ENCODE peak calls at places on chromosomes 3 and 15, in ten cellular contexts. J, Q, E, X, Y, K, R, U, N and P are unnamed samples.

GRCh38 chr3:146160233-146160963 is 586 bp downstream of the PLOD2 start:
- DNase-seq in X (peak; percentile 66), E (peak; percentile 15), R (peak; percentile 67), J (no peak), K (no peak), U (no peak), N (no peak), Q (peak; percentile 76), Y (peak; percentile 83), P (peak; percentile 89)

GRCh38 chr3:25589783-25590258 is 74.9 kb downstream of the TOP2B start:
- DNase-seq in U (no peak), X (no peak), Y (peak; percentile 70), K (no peak), R (no peak), Q (peak; percentile 71), E (no peak), J (no peak), N (no peak), P (peak; percentile 81)

GRCh38 chr3:153042088-153042487 is 119.9 kb upstream of the RAP2B start:
- DNase-seq in Y (no peak), N (no peak), U (no peak), K (no peak), J (no peak), X (no peak), E (no peak), Q (no peak), R (no peak), P (no peak)

GRCh38 chr15:68223171-68223570 is 6.4 kb downstream of the CLN6 start:
- DNase-seq in X (no peak), Q (no peak), N (no peak), K (no peak), E (no peak), J (no peak), Y (no peak), R (peak; percentile 17), U (no peak), P (no peak)

GRCh38 chr15:40925863-40926658 is 3.1 kb upstream of the DLL4 start:
- DNase-seq in R (no peak), X (peak; percentile 90), N (no peak), E (peak; percentile 57), U (no peak), J (no peak), K (no peak), Q (no peak), Y (peak; percentile 30), P (no peak)

GRCh38 chr3:120348065-120348980 is 831 bp downstream of the LRRC58 start:
- DNase-seq in R (no peak), N (peak; percentile 8), Q (peak; percentile 8), Y (peak; percentile 28), K (peak; percentile 51), J (peak; percentile 41), X (peak; percentile 85), E (peak; percentile 35), U (no peak), P (peak; percentile 36)

GRCh38 chr15:78364233-78364632 is 24.1 kb downstream of the CRABP1 start:
- DNase-seq in U (no peak), X (no peak), R (no peak), Q (no peak), E (peak; percentile 69), K (no peak), Y (no peak), N (no peak), J (no peak), P (no peak)

GRCh38 chr15:63196846-63197245 is 7.4 kb downstream of the RAB8B start:
- DNase-seq in R (no peak), E (no peak), U (no peak), N (no peak), X (no peak), J (no peak), Y (no peak), K (no peak), Q (no peak), P (no peak)

GRCh38 chr15:67146214-67146613 is 80.8 kb downstream of the SMAD3 start:
- DNase-seq in E (no peak), R (no peak), X (no peak), J (no peak), N (no peak), U (no peak), Y (peak; percentile 89), Q (peak; percentile 93), K (no peak), P (peak; percentile 87)

GRCh38 chr3:119125742-119126507 is 20.0 kb upstream of the TEX55 start:
- DNase-seq in Y (no peak), X (no peak), U (no peak), K (no peak), J (no peak), N (no peak), Q (no peak), E (no peak), R (no peak), P (no peak)

GRCh38 chr15:82880704-82881103 is 71.3 kb downstream of the WHAMM start:
- DNase-seq in Q (no peak), U (no peak), E (no peak), X (no peak), K (no peak), R (no peak), Y (no peak), N (no peak), J (no peak), P (no peak)

GRCh38 chr15:85580914-85581313 is 200.5 kb downstream of the AKAP13 start:
- DNase-seq in U (no peak), K (peak; percentile 43), Y (peak; percentile 35), Q (peak; percentile 69), E (no peak), X (no peak), R (peak; percentile 74), J (peak; percentile 27), N (peak; percentile 25), P (peak; percentile 37)

GRCh38 chr3:150365132-150365604 is 42.9 kb upstream of the TSC22D2 start:
- DNase-seq in K (no peak), J (no peak), N (no peak), R (no peak), Q (peak; percentile 68), E (no peak), U (no peak), X (no peak), Y (peak; percentile 90), P (peak; percentile 85)

GRCh38 chr15:55993804-55994539 is 560 bp upstream of the NEDD4 start:
- DNase-seq in E (peak; percentile 10), J (no peak), R (no peak), U (no peak), X (no peak), Q (peak; percentile 77), N (no peak), Y (peak; percentile 77), K (no peak), P (peak; percentile 64)

GRCh38 chr15:67809441-67809840 is 15.9 kb upstream of the SKOR1 start:
- DNase-seq in E (no peak), X (no peak), U (no peak), Y (no peak), R (no peak), Q (no peak), N (no peak), J (no peak), K (no peak), P (no peak)

GRCh38 chr3:33581666-33582065 is 136.4 kb downstream of the CLASP2 start:
- DNase-seq in U (no peak), Q (peak; percentile 56), E (no peak), N (no peak), R (no peak), Y (no peak), K (no peak), X (no peak), J (no peak), P (no peak)

GRCh38 chr15:74375303-74375693 is 7.9 kb upstream of the CYP11A1 start:
- DNase-seq in K (peak; percentile 61), J (peak; percentile 53), E (peak; percentile 62), Q (peak; percentile 71), X (peak; percentile 88), U (peak; percentile 49), Y (peak; percentile 80), R (peak; percentile 88), N (peak; percentile 79), P (peak; percentile 93)